ENCODE peak calls at places on chromosomes 3 and 15, in four cellular contexts. G is astrocyte of the spinal cord, F is MM.1S, U is endothelial cell. N is an unnamed sample.

GRCh38 chr3:129481783-129482332 is 41.8 kb downstream of the IFT122 start:
- DNase-seq in G (peak), F (no peak), U (no peak), N (no peak)

GRCh38 chr3:69357196-69357595 is 28.7 kb downstream of the FRMD4B start:
- DNase-seq in G (no peak), F (no peak), U (no peak), N (no peak)

GRCh38 chr3:39183231-39184080 is 8.9 kb downstream of the XIRP1 start:
- DNase-seq in G (no peak), F (no peak), U (no peak), N (no peak)

GRCh38 chr3:194080913-194081800 is 54.8 kb upstream of the HES1 start:
- DNase-seq in G (no peak), F (no peak), U (no peak), N (no peak)

GRCh38 chr3:194148383-194148782 is 12.4 kb downstream of the HES1 start:
- DNase-seq in G (peak), F (no peak), U (no peak), N (no peak)

GRCh38 chr15:63792584-63792983 is 41.2 kb downstream of the HERC1 start:
- DNase-seq in G (no peak), F (no peak), U (no peak), N (no peak)

GRCh38 chr15:35880896-35881295 is 334.9 kb upstream of the DPH6 start:
- DNase-seq in G (no peak), F (no peak), U (no peak), N (no peak)

GRCh38 chr15:67777773-67778172 is 47.5 kb upstream of the SKOR1 start:
- DNase-seq in G (no peak), F (no peak), U (no peak), N (no peak)

GRCh38 chr3:113231391-113231790 is 20.0 kb downstream of the BOC start:
- DNase-seq in G (peak), F (no peak), U (no peak), N (no peak)

GRCh38 chr3:111315911-111316310 is 226.1 kb upstream of the CD96 start:
- DNase-seq in G (peak), F (no peak), U (no peak), N (no peak)

GRCh38 chr3:104610730-104611652 is 755.7 kb upstream of the ALCAM start:
- DNase-seq in G (no peak), F (no peak), U (no peak), N (no peak)

GRCh38 chr15:91783001-91783400 is 70.5 kb upstream of the SLCO3A1 start:
- DNase-seq in G (no peak), F (no peak), U (no peak), N (no peak)
- TF ChIP-seq CTCF in G (no peak), F (no peak), U (no peak), N (no peak)

GRCh38 chr3:64229903-64230302 is 4.6 kb upstream of the PRICKLE2 start:
- DNase-seq in G (peak), F (no peak), U (no peak), N (no peak)

GRCh38 chr3:64237083-64237482 is 11.8 kb upstream of the PRICKLE2 start:
- DNase-seq in G (no peak), F (no peak), U (no peak), N (no peak)

GRCh38 chr3:64234571-64234970 is 9.3 kb upstream of the PRICKLE2 start:
- DNase-seq in G (no peak), F (no peak), U (no peak), N (no peak)

GRCh38 chr3:64235605-64236004 is 10.3 kb upstream of the PRICKLE2 start:
- DNase-seq in G (no peak), F (no peak), U (no peak), N (no peak)

GRCh38 chr3:64232821-64233220 is 7.6 kb upstream of the PRICKLE2 start:
- DNase-seq in G (no peak), F (no peak), U (no peak), N (no peak)
- TF ChIP-seq CTCF in G (no peak), F (no peak), U (no peak), N (no peak)

DNA sequence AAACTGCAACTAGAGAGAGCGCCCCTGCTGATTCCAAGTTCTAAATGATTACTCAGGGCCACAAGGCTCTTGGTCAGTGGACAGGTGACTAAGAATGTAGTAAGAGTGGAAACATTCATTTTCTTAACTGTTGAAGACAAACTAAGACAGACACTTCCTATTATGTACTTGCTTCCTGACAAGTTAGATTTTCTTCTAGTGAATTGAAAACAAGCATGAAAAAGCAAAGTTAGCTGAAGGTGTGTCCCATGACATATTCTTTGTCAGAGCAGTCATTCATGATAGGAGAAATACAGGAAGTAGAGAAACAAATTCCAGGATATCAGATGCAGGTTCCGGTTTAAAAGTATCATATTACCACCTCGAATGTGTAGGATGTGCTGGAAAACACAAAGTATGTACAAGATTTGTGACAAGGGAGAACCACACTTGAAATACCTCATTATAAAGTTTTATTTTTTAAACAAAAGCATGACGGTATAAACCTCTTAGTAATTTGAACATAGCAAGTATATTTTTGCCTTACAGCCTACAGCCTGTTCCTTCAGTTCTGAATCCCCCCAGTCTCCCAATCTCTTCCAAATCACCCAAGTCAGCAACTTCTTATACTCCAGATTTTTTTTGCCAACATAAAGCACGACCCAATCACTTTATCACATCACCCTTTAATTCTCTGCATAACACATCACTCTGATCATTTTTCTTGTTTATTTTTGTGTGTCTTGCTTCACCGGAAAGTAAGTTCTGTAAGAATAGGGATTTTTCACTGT is 6.2 kb downstream of the TSPAN3 start:
- DNase-seq in G (peak), F (no peak), U (no peak), N (no peak)
- TF ChIP-seq CTCF in G (no peak), F (no peak), U (no peak), N (no peak)

GRCh38 chr3:157752952-157753351 is 249.7 kb upstream of the VEPH1 start:
- DNase-seq in G (no peak), F (no peak), U (no peak), N (no peak)

GRCh38 chr3:157753753-157754152 is 250.5 kb upstream of the VEPH1 start:
- DNase-seq in G (no peak), F (no peak), U (no peak), N (no peak)

GRCh38 chr3:157754415-157754814 is 251.2 kb upstream of the VEPH1 start:
- DNase-seq in G (no peak), F (no peak), U (no peak), N (no peak)

DNA sequence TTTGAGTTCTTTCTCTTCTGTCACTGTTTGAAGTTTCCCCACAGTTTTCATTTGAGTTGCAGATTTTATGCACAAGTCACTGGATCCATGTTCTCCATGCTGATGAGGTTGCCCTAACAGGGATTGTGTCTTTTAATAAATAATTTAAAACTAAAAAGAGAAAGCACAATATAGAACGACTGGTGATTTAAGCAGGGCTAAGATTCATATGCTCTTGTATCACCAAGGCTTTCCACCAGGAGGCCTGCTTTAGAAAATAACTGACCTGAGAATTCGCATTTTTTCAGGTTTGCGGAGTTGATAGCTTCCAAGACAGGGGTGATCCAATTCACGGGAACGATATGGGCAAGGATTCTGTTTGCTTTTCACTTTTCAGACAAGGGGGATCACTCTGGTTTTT is 252.0 kb upstream of the VEPH1 start:
- DNase-seq in G (no peak), F (no peak), U (no peak), N (no peak)
- TF ChIP-seq CTCF in G (peak), F (no peak), U (peak), N (no peak)

GRCh38 chr3:70753572-70753971 is 441.1 kb upstream of the MDFIC2 start:
- DNase-seq in G (no peak), F (no peak), U (no peak), N (no peak)
- TF ChIP-seq CTCF in G (peak), F (no peak), U (no peak), N (no peak)

DNA sequence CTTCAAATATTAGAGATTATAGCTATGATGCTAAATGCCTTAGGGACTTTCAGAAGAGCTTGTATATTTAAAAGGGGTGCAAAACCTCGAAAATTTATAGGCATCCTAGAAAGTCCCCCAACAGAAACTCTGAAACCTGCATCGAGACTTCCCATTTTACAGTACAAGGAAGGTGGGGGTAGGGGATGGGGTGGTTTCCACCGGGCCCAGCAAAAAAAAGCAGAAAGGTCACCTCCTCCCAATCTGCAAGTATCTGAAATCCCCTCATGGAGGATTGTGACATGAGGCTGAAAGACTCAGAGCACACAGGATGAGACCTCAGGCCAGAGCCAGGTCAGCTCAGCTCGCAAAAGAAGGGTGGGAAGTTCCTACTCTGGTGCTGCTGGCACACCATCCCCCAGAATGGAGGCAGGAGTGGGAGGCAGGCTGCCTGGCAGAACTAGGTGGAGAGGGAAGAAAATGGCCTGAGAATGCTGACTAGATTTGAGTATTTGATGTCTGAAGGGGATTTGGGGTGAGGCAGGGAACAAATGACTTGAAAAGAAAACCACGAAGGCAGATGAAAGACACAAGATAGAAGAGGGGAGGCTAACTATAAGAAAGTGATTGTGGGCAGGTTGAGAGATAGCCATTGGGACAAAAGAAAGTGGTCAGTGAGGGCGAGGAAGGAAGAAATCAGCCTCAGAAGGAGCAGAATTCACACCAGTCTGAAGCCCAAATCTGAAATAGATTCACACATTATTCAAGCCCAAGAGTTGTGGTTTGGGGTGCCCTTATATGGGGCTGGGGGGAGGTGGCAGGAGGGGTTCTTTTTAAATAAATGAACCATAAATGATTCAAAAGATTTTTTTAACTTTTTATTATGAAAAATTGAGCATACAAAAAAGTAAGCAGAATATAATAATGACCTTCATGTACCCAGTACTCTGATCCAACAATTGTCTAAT is 22.5 kb upstream of the TSC22D2 start:
- DNase-seq in G (no peak), F (no peak), U (no peak), N (no peak)
- TF ChIP-seq CTCF in G (no peak), F (no peak), U (peak), N (no peak)

GRCh38 chr3:13874891-13875290 is 5.0 kb downstream of the WNT7A start:
- DNase-seq in G (no peak), F (no peak), U (no peak), N (peak)
- TF ChIP-seq CTCF in G (no peak), F (no peak), U (no peak), N (no peak)

DNA sequence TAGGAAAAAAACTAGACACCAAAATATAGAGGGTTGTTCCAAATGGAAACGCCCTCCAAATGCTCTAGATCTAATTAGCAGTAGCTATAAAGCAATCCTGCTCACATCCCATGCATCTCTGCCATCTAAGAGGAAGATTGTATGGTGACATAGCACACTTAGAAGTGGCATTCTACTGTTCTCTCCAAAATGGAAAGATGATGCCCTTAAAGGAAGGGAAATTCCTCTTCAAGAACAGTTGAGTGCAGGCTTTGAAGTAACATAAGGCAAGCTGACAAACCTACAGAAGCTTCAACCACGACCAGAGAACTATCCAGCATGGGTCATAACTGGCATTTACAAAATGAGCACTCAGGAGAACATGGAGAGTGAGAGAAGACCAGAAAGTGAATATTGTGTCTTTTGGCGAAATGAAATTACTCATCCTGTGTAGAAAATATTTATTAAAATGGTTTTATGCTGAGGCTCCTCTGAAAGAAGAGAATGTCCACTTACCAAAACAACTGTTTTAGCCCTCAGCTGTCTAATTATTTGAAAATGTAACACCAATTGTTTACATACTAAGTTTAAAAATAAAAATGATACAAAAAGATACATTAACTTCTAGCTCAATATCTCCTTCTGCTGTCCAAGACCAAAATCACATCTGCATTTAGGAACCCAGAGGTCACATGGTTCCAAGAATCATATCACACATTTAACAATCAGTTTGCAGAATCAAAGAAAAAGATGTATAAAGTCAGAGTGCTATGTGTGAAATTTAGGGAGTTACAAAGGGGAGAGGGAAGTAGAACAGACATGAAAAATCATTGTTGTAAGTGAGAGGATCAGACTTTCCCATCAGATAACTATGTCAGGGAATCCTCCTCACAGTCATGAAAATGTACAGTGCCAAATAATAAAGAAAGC is 216.9 kb downstream of the ATP8B4 start:
- DNase-seq in G (peak), F (peak), U (no peak), N (no peak)
- TF ChIP-seq CTCF in G (peak), F (no peak), U (no peak), N (no peak)

GRCh38 chr3:45411081-45411480 is 22.7 kb downstream of the LARS2 start:
- DNase-seq in G (no peak), F (no peak), U (no peak), N (no peak)

GRCh38 chr3:45414823-45415222 is 26.4 kb downstream of the LARS2 start:
- DNase-seq in G (no peak), F (peak), U (no peak), N (no peak)

GRCh38 chr3:45414341-45414740 is 26.0 kb downstream of the LARS2 start:
- DNase-seq in G (no peak), F (no peak), U (no peak), N (no peak)

GRCh38 chr3:45412731-45413130 is 24.4 kb downstream of the LARS2 start:
- DNase-seq in G (no peak), F (no peak), U (no peak), N (no peak)

GRCh38 chr3:45413172-45413765 is 24.9 kb downstream of the LARS2 start:
- DNase-seq in G (no peak), F (no peak), U (no peak), N (no peak)
- TF ChIP-seq CTCF in G (no peak), F (no peak), U (no peak), N (no peak)

N was measured in gastrocnemius medialis.